ENCODE peak calls at places on chromosomes 13 and 19, in ten cellular contexts. W is thoracic aorta, D is esophagus muscularis mucosa, Y is suprapubic skin, J is fibroblast of lung, U is pancreas, T is GM23338, F is heart right ventricle, H is SJSA1, N is ovary. M is an unnamed sample. For H3K27me3 and H3K4me1, the result is how much of the 10 kb centered on the place peaks cover.

GRCh38 chr13:71626396-71626795 is 240.6 kb downstream of the DACH1 start:
- DNase-seq in Y (no peak), J (no peak), H (no peak), N (no peak), T (no peak), D (no peak), F (no peak), W (no peak), U (no peak), M (no peak)

GRCh38 chr19:51259348-51260245 is 8.7 kb downstream of the SIGLECL1 start:
- DNase-seq in J (peak), T (peak), H (no peak), Y (no peak), F (no peak), U (peak), N (no peak), W (no peak), D (no peak), M (no peak)

GRCh38 chr19:53908106-53908932 is 759 bp upstream of the CACNG7 start:
- DNase-seq in D (no peak), U (peak), J (peak), H (no peak), F (peak), Y (no peak), T (peak), W (no peak), N (peak), M (no peak)

GRCh38 chr19:41403181-41403970 is 5.8 kb downstream of the BCKDHA start:
- DNase-seq in H (no peak), Y (no peak), T (no peak), U (no peak), D (no peak), N (no peak), F (no peak), W (no peak), J (no peak), M (no peak)

GRCh38 chr19:1826557-1827521 is 14.8 kb upstream of the ATP8B3 start:
- DNase-seq in T (peak), F (no peak), U (no peak), J (no peak), W (no peak), Y (no peak), D (no peak), N (peak), H (no peak), M (no peak)

GRCh38 chr13:111280666-111281577 is 39.5 kb upstream of the TEX29 start:
- DNase-seq in Y (no peak), N (no peak), W (no peak), U (no peak), D (peak), T (no peak), H (peak), F (no peak), J (peak), M (no peak)

GRCh38 chr19:4043410-4043809 is 23.3 kb downstream of the ZBTB7A start:
- DNase-seq in H (no peak), T (no peak), U (no peak), Y (no peak), N (no peak), W (no peak), D (no peak), F (no peak), J (no peak), M (no peak)

GRCh38 chr13:98291658-98292057 is 114.6 kb upstream of the RNF113B start:
- DNase-seq in D (no peak), U (peak), F (no peak), J (no peak), Y (no peak), T (no peak), W (no peak), H (no peak), N (no peak), M (no peak)

GRCh38 chr13:42378383-42378780 is 106.4 kb downstream of the AKAP11 start:
- DNase-seq in T (no peak), N (no peak), D (no peak), Y (no peak), U (no peak), J (no peak), F (no peak), H (no peak), W (no peak), M (no peak)

GRCh38 chr19:12064266-12065099 is at the start of gene ZNF844:
- DNase-seq in D (peak), N (peak), J (peak), U (peak), Y (peak), W (peak), T (peak), H (peak), F (peak), M (peak)

GRCh38 chr19:15669440-15669839 is 3.4 kb upstream of the CYP4F12 start:
- DNase-seq in F (no peak), H (no peak), Y (no peak), J (no peak), W (no peak), D (no peak), N (no peak), U (no peak), T (no peak), M (no peak)

GRCh38 chr13:63554157-63554556 is 2138.5 kb upstream of the PCDH20 start:
- DNase-seq in J (no peak), D (no peak), N (no peak), H (no peak), U (no peak), T (no peak), Y (no peak), W (no peak), F (no peak), M (no peak)

GRCh38 chr19:45528149-45528743 is 21.0 kb downstream of the VASP start:
- DNase-seq in H (no peak), N (peak), D (no peak), W (no peak), F (no peak), J (peak), T (peak), Y (no peak), U (peak), M (no peak)
- H3K4me3 ChIP-seq in H (no peak), N (peak), D (peak), W (no peak), F (peak), J (no peak), T (peak), Y (peak), U (peak), M (peak)

GRCh38 chr13:100508996-100509395 is 79.6 kb downstream of the GGACT start:
- DNase-seq in J (no peak), N (no peak), F (no peak), T (no peak), H (no peak), Y (no peak), U (no peak), W (no peak), D (no peak), M (no peak)

GRCh38 chr13:100513171-100513570 is 75.4 kb downstream of the GGACT start:
- DNase-seq in T (no peak), N (no peak), W (no peak), D (no peak), U (no peak), H (no peak), Y (no peak), F (no peak), J (no peak), M (no peak)

GRCh38 chr13:100512422-100512821 is 76.2 kb downstream of the GGACT start:
- DNase-seq in N (no peak), D (no peak), W (no peak), T (no peak), U (no peak), J (peak), F (no peak), Y (no peak), H (peak), M (no peak)

GRCh38 chr13:100510208-100510997 is 78.2 kb downstream of the GGACT start:
- DNase-seq in H (no peak), F (no peak), Y (no peak), J (no peak), D (no peak), W (no peak), U (no peak), N (no peak), T (peak), M (no peak)

GRCh38 chr13:100511422-100511821 is 77.2 kb downstream of the GGACT start:
- DNase-seq in Y (no peak), J (no peak), W (no peak), N (no peak), D (no peak), U (no peak), H (no peak), T (no peak), F (no peak), M (no peak)
- H3K27me3 ChIP-seq in Y (under half), J (under half), W (under half), N (under half), D (under half), U (under half), H (under half), T (under half), F (under half), M (under half)

DNA sequence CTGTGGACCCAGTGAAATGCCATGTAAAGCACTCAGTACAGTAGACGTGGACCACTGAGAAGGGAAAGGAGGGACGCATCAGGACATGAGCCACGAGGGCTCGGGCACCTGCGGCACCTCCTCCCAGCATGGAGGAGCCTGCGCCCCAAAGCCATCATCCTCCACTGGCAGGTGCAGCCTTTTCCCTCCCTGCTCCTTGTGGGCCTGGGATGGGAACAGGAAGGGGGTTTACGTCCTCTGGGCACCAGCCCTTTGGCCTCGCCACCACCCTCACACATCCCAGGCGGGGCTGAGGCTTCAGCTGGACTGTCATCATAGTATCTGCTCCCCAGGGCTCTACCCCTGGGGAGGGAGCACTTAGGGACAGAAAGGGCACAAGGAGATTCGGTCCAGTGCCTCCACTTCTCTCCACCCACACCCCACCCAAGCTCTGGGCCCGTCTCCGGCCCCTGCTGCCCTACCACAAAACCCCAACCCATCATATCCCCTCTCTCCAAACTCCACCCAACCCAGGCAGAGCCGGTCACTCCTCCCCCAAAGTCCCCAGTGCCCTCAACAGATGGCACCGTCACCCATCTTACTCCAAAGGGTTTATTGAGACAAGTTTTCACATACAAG is 2.1 kb upstream of the PRKD2 start:
- DNase-seq in D (no peak), H (no peak), N (no peak), T (no peak), W (no peak), J (no peak), Y (no peak), U (no peak), F (no peak), M (no peak)
- H3K4me1 ChIP-seq in D (under half), H (under half), N (under half), T (under half), W (under half), J (under half), Y (under half), U (under half), F (under half), M (half or more)

GRCh38 chr13:52160053-52160452 is 656 bp upstream of the NEK3 start:
- DNase-seq in D (no peak), T (no peak), F (no peak), Y (no peak), H (no peak), J (no peak), U (no peak), N (no peak), W (no peak), M (no peak)
- H3K4me3 ChIP-seq in D (peak), T (peak), F (peak), Y (peak), H (no peak), J (no peak), U (no peak), N (no peak), W (peak), M (no peak)

M was measured in left lung.